ENCODE peak calls at places on chromosome 2, in eight cellular contexts. N is H1, P is HepG2, F is stomach, K is A549, C is suprapubic skin, T is sigmoid colon, D is transverse colon. Z is an unnamed sample.

GRCh38 chr2:169732583-169733358 is 861 bp upstream of the KLHL23 start:
- DNase-seq in T (no peak), C (no peak), P (peak; percentile 68), K (peak; percentile 17), N (peak; percentile 45), D (no peak), F (no peak), Z (no peak)

GRCh38 chr2:167186465-167186864 is 298.2 kb downstream of the XIRP2 start:
- DNase-seq in P (no peak), F (no peak), T (no peak), C (no peak), N (no peak), D (no peak), K (no peak), Z (no peak)

GRCh38 chr2:229180658-229181057 is 90.4 kb downstream of the PID1 start:
- DNase-seq in C (no peak), T (no peak), D (no peak), F (no peak), N (no peak), K (no peak), P (no peak), Z (no peak)

GRCh38 chr2:239465017-239466001 is 64.5 kb upstream of the HDAC4 start:
- DNase-seq in T (peak; percentile 90), F (peak; percentile 53), D (peak; percentile 70), K (peak; percentile 50), N (no peak), C (peak; percentile 85), P (no peak), Z (peak; percentile 23)

GRCh38 chr2:70946832-70947442 is 11.2 kb downstream of the ATP6V1B1 start:
- DNase-seq in F (peak; percentile 56), N (peak; percentile 85), K (peak; percentile 71), C (peak; percentile 50), T (peak; percentile 66), P (peak; percentile 67), D (peak; percentile 56), Z (peak; percentile 20)

GRCh38 chr2:133139847-133140533 is 428.3 kb downstream of the NCKAP5 start:
- DNase-seq in D (no peak), N (no peak), F (no peak), P (no peak), C (no peak), T (no peak), K (no peak), Z (no peak)

GRCh38 chr2:7471185-7471584 is 554.0 kb downstream of the RNF144A start:
- DNase-seq in K (no peak), T (no peak), P (no peak), F (no peak), C (no peak), D (no peak), N (no peak), Z (no peak)

GRCh38 chr2:135202751-135203150 is 150.7 kb downstream of the RAB3GAP1 start:
- DNase-seq in C (no peak), T (no peak), D (no peak), F (no peak), K (no peak), N (no peak), P (no peak), Z (no peak)

GRCh38 chr2:5617796-5618195 is 74.4 kb upstream of the SOX11 start:
- DNase-seq in D (no peak), T (no peak), C (no peak), N (no peak), P (no peak), F (no peak), K (no peak), Z (no peak)

GRCh38 chr2:64363848-64364247 is 90.1 kb upstream of the LGALSL start:
- DNase-seq in D (no peak), C (no peak), K (no peak), T (no peak), F (no peak), P (no peak), N (no peak), Z (no peak)

GRCh38 chr2:178282075-178282474 is 87.8 kb downstream of the OSBPL6 start:
- DNase-seq in D (peak; percentile 42), N (no peak), K (peak; percentile 82), P (no peak), T (no peak), F (no peak), C (no peak), Z (no peak)

GRCh38 chr2:21020031-21020667 is 23.7 kb downstream of the APOB start:
- DNase-seq in T (no peak), N (no peak), D (no peak), C (no peak), K (no peak), P (no peak), F (no peak), Z (no peak)

GRCh38 chr2:51710222-51710621 is 678.3 kb upstream of the NRXN1 start:
- DNase-seq in F (no peak), C (no peak), D (peak; percentile 9), T (no peak), K (peak; percentile 23), P (peak; percentile 18), N (peak; percentile 63), Z (no peak)

GRCh38 chr2:211157856-211158463 is 601.6 kb downstream of the CPS1 start:
- DNase-seq in F (peak; percentile 85), P (peak; percentile 67), C (peak; percentile 80), D (peak; percentile 73), T (peak; percentile 64), N (peak; percentile 88), K (peak; percentile 73), Z (peak; percentile 26)

GRCh38 chr2:219507555-219508443 is 6.5 kb upstream of the ASIC4 start:
- DNase-seq in N (no peak), K (no peak), T (no peak), C (no peak), P (no peak), D (no peak), F (no peak), Z (no peak)

GRCh38 chr2:98924910-98925309 is 11.1 kb downstream of the CRACDL start:
- DNase-seq in C (no peak), T (no peak), F (no peak), P (no peak), N (no peak), K (no peak), D (no peak), Z (no peak)

GRCh38 chr2:15191801-15192200 is 369.3 kb downstream of the NBAS start:
- DNase-seq in D (no peak), P (no peak), C (no peak), N (no peak), K (no peak), F (no peak), T (no peak), Z (no peak)

GRCh38 chr2:213288913-213289700 is 4.8 kb downstream of the SPAG16 start:
- DNase-seq in C (no peak), N (no peak), K (no peak), P (no peak), F (peak; percentile 40), D (no peak), T (no peak), Z (no peak)

DNA sequence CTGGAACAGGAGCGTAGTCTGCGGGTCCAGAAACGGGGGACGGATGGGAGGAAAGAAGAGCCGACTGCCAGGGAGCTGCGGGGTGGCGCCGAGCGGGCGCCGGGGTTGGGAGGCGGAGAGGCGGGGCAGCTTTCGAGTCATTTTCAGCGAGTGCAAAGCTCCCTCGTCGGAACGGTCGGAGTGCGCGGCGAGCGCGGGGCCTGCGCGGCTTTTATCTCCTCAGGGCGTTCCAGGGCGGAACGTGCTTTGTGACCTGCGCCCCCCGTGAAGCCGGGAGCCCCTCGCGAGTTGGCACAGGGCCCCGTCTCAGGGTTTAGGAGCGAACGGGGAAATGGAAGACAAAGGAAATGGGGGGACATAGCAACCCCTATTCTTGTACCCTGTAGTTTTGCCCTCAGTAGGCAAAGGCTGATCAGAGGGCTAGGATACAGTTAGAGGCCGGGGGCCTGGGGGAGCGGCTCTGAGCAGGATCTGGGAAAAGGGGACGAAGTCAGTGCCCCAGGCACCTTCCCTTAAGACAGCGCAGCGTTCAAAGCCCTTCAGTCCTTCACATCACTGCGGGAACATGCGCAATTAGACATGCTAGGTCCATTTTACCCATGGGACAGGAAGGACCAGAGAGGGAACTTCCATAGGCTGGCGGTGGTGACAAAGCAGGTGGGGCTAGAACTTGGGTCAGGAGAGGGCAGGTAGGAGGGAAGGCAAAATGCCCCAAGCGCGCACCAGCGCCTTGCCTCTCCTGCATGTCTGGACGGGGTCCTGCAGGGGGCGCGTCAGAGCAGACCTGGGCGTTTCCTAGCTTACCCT is 60.1 kb upstream of the IL1RL1 start:
- DNase-seq in T (no peak), C (no peak), P (peak; percentile 38), K (peak; percentile 68), N (peak; percentile 82), F (peak; percentile 56), D (peak; percentile 73), Z (no peak)
- TF ChIP-seq EP300 in T (no peak), C (no peak), P (peak; percentile 17), K (no peak), N (no peak), F (no peak), D (no peak), Z (no peak)

GRCh38 chr2:38527338-38528007 is 75.3 kb downstream of the HNRNPLL start:
- DNase-seq in C (no peak), D (no peak), T (no peak), P (no peak), F (no peak), N (no peak), K (no peak), Z (no peak)
- H3K4me3 ChIP-seq in C (peak overlapping the region; percentile 52), D (peak overlapping the region; percentile 50), T (peak overlapping the region; percentile 56), P (peak overlapping the region; percentile 44), F (peak overlapping the region; percentile 46), N (no peak overlapping the region), K (peak overlapping the region; percentile 45), Z (no peak overlapping the region)

DNA sequence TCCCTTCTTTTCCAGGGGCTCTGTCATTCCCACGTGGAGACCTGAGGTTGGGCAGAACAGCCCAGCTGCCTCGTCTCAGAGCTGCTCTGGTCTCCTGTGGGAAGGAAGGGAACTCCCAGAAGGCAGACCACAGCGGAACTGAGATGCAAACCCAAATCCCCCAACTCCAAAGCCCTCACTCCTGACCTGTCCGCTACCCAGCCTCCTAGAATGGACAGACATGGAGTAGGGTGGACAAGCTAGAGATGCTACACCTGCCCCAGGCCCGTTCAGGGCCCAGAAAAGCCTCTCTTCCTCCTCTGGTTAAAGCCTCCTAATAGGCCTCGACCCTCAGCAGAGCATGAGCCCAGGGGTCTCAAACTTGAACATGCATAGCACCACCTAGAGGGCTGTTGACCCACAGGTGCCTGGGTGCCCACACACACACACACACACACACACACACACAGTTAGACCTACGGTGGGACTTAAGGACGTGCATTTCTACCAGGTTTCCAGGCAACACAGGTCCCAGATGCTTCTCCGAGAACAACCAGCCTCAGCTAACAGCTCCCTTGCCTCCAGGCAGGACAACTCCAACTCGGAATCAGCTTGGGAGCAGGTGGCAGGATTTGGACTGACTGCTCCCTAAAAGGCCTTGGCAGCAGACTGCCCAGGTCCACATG is 93.5 kb downstream of the TNS1 start:
- DNase-seq in D (no peak), C (no peak), N (no peak), P (peak; percentile 38), F (no peak), K (no peak), T (no peak), Z (no peak)
- TF ChIP-seq CTCF in D (no peak), C (no peak), N (peak; percentile 10), P (peak; percentile 73), F (no peak), K (no peak), T (no peak), Z (no peak)

DNA sequence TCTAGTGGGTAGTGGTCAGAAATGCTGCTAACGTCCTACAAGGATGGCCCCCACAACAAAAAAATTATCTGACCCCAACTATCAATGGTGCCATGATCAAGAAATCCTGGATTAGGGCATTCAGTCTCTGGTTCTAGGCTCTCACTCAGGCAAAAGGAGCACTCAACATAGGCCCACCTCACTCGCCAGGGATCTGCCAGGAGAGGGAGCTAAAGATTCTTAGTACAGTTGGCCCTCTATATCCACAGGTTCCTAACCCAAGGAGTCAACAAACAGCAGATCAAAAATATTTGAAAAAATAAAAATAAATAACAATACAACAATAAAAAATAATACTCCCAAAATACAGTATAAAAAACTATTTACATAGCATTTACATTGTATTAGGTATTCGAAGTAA is 10.0 kb downstream of the SLC4A5 start:
- DNase-seq in F (peak; percentile 32), K (peak; percentile 54), P (peak; percentile 63), C (no peak), N (peak; percentile 49), T (no peak), D (peak; percentile 24), Z (no peak)
- TF ChIP-seq EP300 in F (no peak), K (no peak), P (no peak), C (no peak), N (no peak), T (no peak), D (no peak), Z (no peak)